ENCODE peak calls at places on chromosome 16, in four cellular contexts. One of them, this sample, is unnamed.

GRCh38 chr16:62021295-62021694 is 14.9 kb downstream of the CDH8 start:
- DNase-seq in A549: no peak
- DNase-seq in K562: no peak
- DNase-seq in HepG2: no peak
- DNase-seq in this sample: no peak

GRCh38 chr16:70250748-70251650 is 741 bp downstream of the EXOSC6 start:
- DNase-seq in HepG2: peak
- DNase-seq in K562: peak
- DNase-seq in A549: peak
- DNase-seq in this sample: no peak

GRCh38 chr16:31010539-31010938 is at the start of gene STX1B:
- DNase-seq in A549: no peak
- DNase-seq in K562: no peak
- DNase-seq in HepG2: no peak
- DNase-seq in this sample: no peak

GRCh38 chr16:53022374-53022773 is 30.3 kb downstream of the CHD9NB start:
- DNase-seq in A549: peak
- DNase-seq in HepG2: peak
- DNase-seq in K562: peak
- DNase-seq in this sample: peak

GRCh38 chr16:85556456-85557082 is 56.6 kb upstream of the GSE1 start:
- DNase-seq in HepG2: no peak
- DNase-seq in A549: peak
- DNase-seq in K562: peak
- DNase-seq in this sample: peak

GRCh38 chr16:50310308-50311133 is 44.2 kb downstream of the ADCY7 start:
- DNase-seq in K562: no peak
- DNase-seq in HepG2: peak
- DNase-seq in A549: no peak
- DNase-seq in this sample: peak

GRCh38 chr16:29993191-29993902 is 2.1 kb downstream of the HIRIP3 start:
- DNase-seq in A549: no peak
- DNase-seq in K562: no peak
- DNase-seq in HepG2: no peak
- DNase-seq in this sample: no peak

GRCh38 chr16:3140603-3141427 is 6.0 kb downstream of the ZNF213 start:
- DNase-seq in HepG2: no peak
- DNase-seq in A549: no peak
- DNase-seq in K562: no peak
- DNase-seq in this sample: no peak

GRCh38 chr16:57786632-57787518 is 15.4 kb downstream of the KIFC3 start:
- DNase-seq in A549: no peak
- DNase-seq in HepG2: no peak
- DNase-seq in K562: no peak
- DNase-seq in this sample: no peak

GRCh38 chr16:1539720-1540555 is 6.5 kb downstream of the TMEM204 start:
- DNase-seq in A549: no peak
- DNase-seq in K562: no peak
- DNase-seq in HepG2: no peak
- DNase-seq in this sample: no peak

DNA sequence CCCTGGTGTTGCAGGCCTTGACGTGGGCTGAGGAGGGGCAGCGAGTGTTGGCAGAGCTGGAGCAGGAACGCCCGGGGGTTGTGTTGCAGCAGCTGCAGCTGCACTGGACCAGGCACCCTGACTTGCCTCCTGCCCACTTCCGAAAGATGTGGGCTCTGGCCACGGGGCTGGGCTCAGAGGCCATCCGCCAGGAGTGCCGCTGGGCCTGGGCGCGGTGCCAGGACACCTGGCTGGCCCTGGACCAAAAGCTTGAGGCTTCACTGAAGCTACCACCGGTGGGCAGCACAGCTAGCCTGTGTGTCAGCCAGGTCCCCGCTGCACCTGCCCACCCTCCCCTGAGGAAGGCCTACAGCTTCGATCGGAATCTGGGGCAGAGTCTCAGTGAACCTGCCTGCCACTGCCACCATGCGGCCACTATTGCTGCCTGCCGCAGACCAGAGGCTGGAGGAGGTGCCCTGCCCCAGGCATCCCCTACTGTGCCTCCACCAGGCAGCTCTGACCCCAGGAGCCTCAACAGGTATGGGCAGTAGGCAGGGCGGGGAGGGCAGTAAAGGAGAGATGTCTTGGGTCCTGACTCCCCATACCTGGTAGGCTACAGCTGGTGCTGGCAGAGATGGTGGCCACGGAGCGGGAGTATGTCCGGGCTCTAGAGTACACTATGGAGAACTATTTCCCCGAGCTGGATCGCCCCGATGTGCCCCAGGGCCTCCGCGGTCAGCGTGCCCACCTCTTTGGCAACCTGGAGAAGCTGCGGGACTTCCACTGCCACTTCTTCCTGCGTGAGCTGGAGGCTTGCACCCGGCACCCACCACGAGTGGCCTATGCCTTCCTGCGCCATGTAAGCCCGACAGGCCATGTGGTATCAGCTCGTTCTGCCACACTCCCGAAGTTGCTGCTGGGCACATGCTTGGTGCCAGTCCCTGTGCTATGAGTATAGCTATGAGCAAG is 5.6 kb downstream of the PLEKHG4 start:
- DNase-seq in A549: peak
- DNase-seq in K562: peak
- DNase-seq in HepG2: peak
- DNase-seq in this sample: peak
- TF ChIP-seq KDM1A in A549: no peak
- TF ChIP-seq KDM1A in K562: no peak
- TF ChIP-seq KDM1A in HepG2: no peak
- TF ChIP-seq KDM1A in this sample: no peak

GRCh38 chr16:66332599-66332998 is 33.9 kb upstream of the CDH5 start:
- DNase-seq in A549: no peak
- DNase-seq in K562: no peak
- DNase-seq in HepG2: no peak
- DNase-seq in this sample: no peak

GRCh38 chr16:66334856-66335255 is 31.6 kb upstream of the CDH5 start:
- DNase-seq in K562: no peak
- DNase-seq in HepG2: no peak
- DNase-seq in A549: no peak
- DNase-seq in this sample: no peak

GRCh38 chr16:66337434-66338188 is 28.9 kb upstream of the CDH5 start:
- DNase-seq in HepG2: no peak
- DNase-seq in K562: no peak
- DNase-seq in A549: no peak
- DNase-seq in this sample: no peak

GRCh38 chr16:66335704-66336329 is 30.7 kb upstream of the CDH5 start:
- DNase-seq in K562: no peak
- DNase-seq in A549: no peak
- DNase-seq in HepG2: no peak
- DNase-seq in this sample: no peak
- TF ChIP-seq KDM1A in K562: no peak
- TF ChIP-seq KDM1A in A549: no peak
- TF ChIP-seq KDM1A in HepG2: no peak
- TF ChIP-seq KDM1A in this sample: no peak

GRCh38 chr16:27244363-27244755 is 24.2 kb downstream of the NSMCE1 start:
- DNase-seq in A549: no peak
- DNase-seq in HepG2: no peak
- DNase-seq in K562: no peak
- DNase-seq in this sample: no peak
- TF ChIP-seq KDM1A in A549: no peak
- TF ChIP-seq KDM1A in HepG2: no peak
- TF ChIP-seq KDM1A in K562: no peak
- TF ChIP-seq KDM1A in this sample: no peak

DNA sequence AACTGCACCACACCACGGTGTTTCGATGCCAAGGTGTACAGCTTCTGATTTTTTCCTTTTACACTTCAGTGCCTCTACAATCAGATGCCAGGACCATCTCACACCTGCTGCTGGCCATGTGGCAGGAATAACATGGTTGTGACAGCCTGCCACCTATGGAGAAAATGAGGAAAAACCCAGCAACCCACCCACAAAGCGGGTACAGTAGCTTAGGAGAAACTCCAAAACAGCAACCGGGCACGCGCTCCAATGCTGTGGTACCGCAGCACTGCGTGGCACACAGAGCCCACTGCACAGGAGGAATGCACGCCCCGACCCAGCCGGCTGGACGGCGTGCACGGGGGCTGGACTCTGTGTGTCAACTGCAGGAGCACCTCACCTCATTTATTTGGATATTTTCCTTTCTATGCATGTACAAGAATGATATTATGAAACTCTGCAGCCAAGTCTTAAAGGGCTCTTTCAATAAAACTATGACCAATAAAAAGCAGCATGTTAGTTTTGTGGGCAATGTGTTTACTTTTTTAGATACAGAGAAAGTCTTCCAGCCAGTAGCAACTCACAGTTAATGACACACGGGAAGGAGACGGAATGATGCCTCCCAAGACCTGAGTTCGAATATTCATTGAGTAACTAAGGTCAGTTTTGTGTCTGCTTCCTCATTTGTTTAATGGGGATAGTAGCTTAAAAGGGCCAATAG is 45.9 kb downstream of the MAP1LC3B start:
- DNase-seq in K562: no peak
- DNase-seq in HepG2: no peak
- DNase-seq in A549: no peak
- DNase-seq in this sample: no peak
- TF ChIP-seq KDM1A in K562: no peak
- TF ChIP-seq KDM1A in HepG2: no peak
- TF ChIP-seq KDM1A in A549: no peak
- TF ChIP-seq KDM1A in this sample: no peak

This sample was measured in H1.